ENCODE peak calls at places on chromosomes 13 and 19, in seven cellular contexts. H is stimulated activated CD4-positive, alpha-beta T cell treated with anti-CD3 and anti-CD28 coated beads, Interleukin-12 subunit alpha, Interleukin-12 subunit beta, amount 100 ng/mL, for 4 hours; L is left cardiac atrium; Y is mucosa of descending colon; V is uterus; Z is activated T-helper 1 cell treated with anti-CD3 and anti-CD28 coated beads, Interleukin-12 subunit alpha, Interleukin-12 subunit beta, Interleukin-2, Interleukin-4 antibody, amounts not matched to agents 30 ng/mL and 10 ng/mL and 1 ng/mL, durations not matched to agents 14 hours and 24 hours and 36 hours; E is NB4. I is an unnamed sample.
A peak's percentile ranks its signal among the peaks of the same experiment; 100 is the strongest.

GRCh38 chr13:83232626-83233025 is 649.6 kb downstream of the SLITRK1 start:
- DNase-seq in H (no peak), L (no peak), Y (no peak), V (no peak), Z (no peak), E (no peak), I (no peak)

GRCh38 chr19:8361921-8362793 is 1.8 kb upstream of the ANGPTL4 start:
- DNase-seq in H (no peak), L (peak; percentile 97), Y (peak; percentile 91), V (peak; percentile 90), Z (no peak), E (peak; percentile 44), I (peak; percentile 97)

GRCh38 chr19:9116547-9116946 is 984 bp upstream of the OR7G1 start:
- DNase-seq in H (no peak), L (no peak), Y (no peak), V (no peak), Z (no peak), E (no peak), I (no peak)

GRCh38 chr19:11197291-11198174 is at the start of gene KANK2:
- DNase-seq in H (peak; percentile 76), L (peak; percentile 87), Y (peak; percentile 88), V (peak; percentile 89), Z (peak; percentile 67), E (peak; percentile 81), I (no peak)

GRCh38 chr13:95251641-95252040 is 49.6 kb downstream of the ABCC4 start:
- DNase-seq in H (no peak), L (no peak), Y (no peak), V (no peak), Z (no peak), E (no peak), I (no peak)

GRCh38 chr13:109243311-109243951 is 543.0 kb downstream of the IRS2 start:
- DNase-seq in H (no peak), L (peak; percentile 29), Y (no peak), V (no peak), Z (no peak), E (no peak), I (peak; percentile 63)

GRCh38 chr13:52785721-52786120 is 46.1 kb upstream of the CNMD start:
- DNase-seq in H (no peak), L (no peak), Y (no peak), V (no peak), Z (no peak), E (no peak), I (no peak)

GRCh38 chr19:23817519-23817918 is 58.8 kb upstream of the ZNF681 start:
- DNase-seq in H (peak; percentile 14), L (peak; percentile 20), Y (no peak), V (peak; percentile 62), Z (no peak), E (peak; percentile 68), I (no peak)

GRCh38 chr19:3343619-3344502 is 22.5 kb upstream of the NFIC start:
- DNase-seq in H (no peak), L (peak; percentile 86), Y (peak; percentile 83), V (peak; percentile 88), Z (no peak), E (peak; percentile 93), I (no peak)

GRCh38 chr13:97018029-97018819 is 23.9 kb upstream of the OXGR1 start:
- DNase-seq in H (peak; percentile 5), L (no peak), Y (no peak), V (no peak), Z (peak; percentile 6), E (peak; percentile 67), I (no peak)

GRCh38 chr13:75222031-75222430 is 259.9 kb downstream of the TBC1D4 start:
- DNase-seq in H (no peak), L (no peak), Y (no peak), V (no peak), Z (no peak), E (peak; percentile 18), I (no peak)

GRCh38 chr19:4061683-4062575 is 4.8 kb downstream of the ZBTB7A start:
- DNase-seq in H (no peak), L (peak; percentile 60), Y (peak; percentile 91), V (peak; percentile 37), Z (no peak), E (no peak), I (no peak)

GRCh38 chr13:60431108-60431700 is 34.2 kb downstream of the TDRD3 start:
- DNase-seq in H (no peak), L (no peak), Y (no peak), V (no peak), Z (no peak), E (peak; percentile 76), I (peak; percentile 3)

GRCh38 chr19:7901337-7901736 is 2.3 kb upstream of the MAP2K7 start:
- DNase-seq in H (no peak), L (no peak), Y (no peak), V (no peak), Z (no peak), E (no peak), I (no peak)

GRCh38 chr19:38023245-38023644 is 116.2 kb downstream of the SIPA1L3 start:
- DNase-seq in H (no peak), L (no peak), Y (no peak), V (no peak), Z (no peak), E (no peak), I (no peak)

GRCh38 chr13:52599853-52600603 is 42.2 kb upstream of the HNRNPA1L2 start:
- DNase-seq in H (no peak), L (peak; percentile 42), Y (no peak), V (peak; percentile 36), Z (no peak), E (peak; percentile 77), I (no peak)

GRCh38 chr13:74092711-74093110 is 41.5 kb downstream of the KLF12 start:
- DNase-seq in H (no peak), L (no peak), Y (no peak), V (no peak), Z (no peak), E (no peak), I (no peak)

I was measured in HS-5.